ENCODE peak calls at places on chromosomes 4 and X, in nine cellular contexts. One of them, this sample, is unnamed.

GRCh38 chr4:118035309-118035708 is 1.0 kb downstream of the NDST3 start:
- DNase-seq in heart left ventricle: no peak
- DNase-seq in AG04450: no peak
- DNase-seq in spleen: no peak
- DNase-seq in CD4-positive, alpha-beta T cell: no peak
- DNase-seq in tibial artery: no peak
- DNase-seq in IMR-90: no peak
- DNase-seq in PC-3: no peak
- DNase-seq in adrenal gland: no peak
- DNase-seq in this sample: no peak

GRCh38 chr4:11428161-11428700 is 463 bp downstream of the HS3ST1 start:
- DNase-seq in heart left ventricle: no peak
- DNase-seq in AG04450: no peak
- DNase-seq in spleen: peak; percentile 79
- DNase-seq in CD4-positive, alpha-beta T cell: no peak
- DNase-seq in tibial artery: no peak
- DNase-seq in IMR-90: no peak
- DNase-seq in PC-3: no peak
- DNase-seq in adrenal gland: no peak
- DNase-seq in this sample: no peak

GRCh38 chr4:132587626-132588025 is 561.5 kb upstream of the PCDH10 start:
- DNase-seq in heart left ventricle: no peak
- DNase-seq in AG04450: no peak
- DNase-seq in spleen: no peak
- DNase-seq in CD4-positive, alpha-beta T cell: no peak
- DNase-seq in tibial artery: no peak
- DNase-seq in IMR-90: no peak
- DNase-seq in PC-3: peak; percentile 19
- DNase-seq in adrenal gland: no peak
- DNase-seq in this sample: no peak

GRCh38 chr4:1376841-1377605 is 29.2 kb downstream of the NKX1-1 start:
- DNase-seq in heart left ventricle: peak; percentile 21
- DNase-seq in AG04450: no peak
- DNase-seq in spleen: peak; percentile 68
- DNase-seq in CD4-positive, alpha-beta T cell: no peak
- DNase-seq in tibial artery: peak; percentile 61
- DNase-seq in IMR-90: no peak
- DNase-seq in PC-3: no peak
- DNase-seq in adrenal gland: no peak
- DNase-seq in this sample: peak; percentile 84

GRCh38 chrX:138748480-138748879 is 37.0 kb upstream of the FGF13 start:
- DNase-seq in heart left ventricle: no peak
- DNase-seq in AG04450: no peak
- DNase-seq in spleen: no peak
- DNase-seq in CD4-positive, alpha-beta T cell: no peak
- DNase-seq in tibial artery: no peak
- DNase-seq in IMR-90: peak; percentile 6
- DNase-seq in PC-3: peak; percentile 50
- DNase-seq in adrenal gland: no peak
- DNase-seq in this sample: no peak

GRCh38 chr4:177393236-177393635 is 49.0 kb downstream of the AGA start:
- DNase-seq in heart left ventricle: no peak
- DNase-seq in AG04450: no peak
- DNase-seq in spleen: no peak
- DNase-seq in CD4-positive, alpha-beta T cell: no peak
- DNase-seq in tibial artery: no peak
- DNase-seq in IMR-90: no peak
- DNase-seq in PC-3: no peak
- DNase-seq in adrenal gland: no peak
- DNase-seq in this sample: no peak

GRCh38 chr4:124640037-124640730 is 72.3 kb downstream of the ANKRD50 start:
- DNase-seq in heart left ventricle: no peak
- DNase-seq in AG04450: peak; percentile 44
- DNase-seq in spleen: no peak
- DNase-seq in CD4-positive, alpha-beta T cell: no peak
- DNase-seq in tibial artery: no peak
- DNase-seq in IMR-90: peak; percentile 90
- DNase-seq in PC-3: peak; percentile 96
- DNase-seq in adrenal gland: peak; percentile 51
- DNase-seq in this sample: no peak

GRCh38 chr4:73836373-73837269 is at the start of gene CXCL6:
- DNase-seq in heart left ventricle: peak; percentile 34
- DNase-seq in AG04450: no peak
- DNase-seq in spleen: peak; percentile 84
- DNase-seq in CD4-positive, alpha-beta T cell: no peak
- DNase-seq in tibial artery: no peak
- DNase-seq in IMR-90: no peak
- DNase-seq in PC-3: peak; percentile 45
- DNase-seq in adrenal gland: no peak
- DNase-seq in this sample: peak; percentile 13

GRCh38 chr4:140112576-140112975 is 41.4 kb downstream of the MAML3 start:
- DNase-seq in heart left ventricle: no peak
- DNase-seq in AG04450: no peak
- DNase-seq in spleen: no peak
- DNase-seq in CD4-positive, alpha-beta T cell: no peak
- DNase-seq in tibial artery: no peak
- DNase-seq in IMR-90: no peak
- DNase-seq in PC-3: no peak
- DNase-seq in adrenal gland: no peak
- DNase-seq in this sample: no peak

GRCh38 chrX:33205321-33205720 is 6.0 kb downstream of the DMD start:
- DNase-seq in heart left ventricle: no peak
- DNase-seq in AG04450: no peak
- DNase-seq in spleen: no peak
- DNase-seq in CD4-positive, alpha-beta T cell: no peak
- DNase-seq in tibial artery: no peak
- DNase-seq in IMR-90: peak; percentile 5
- DNase-seq in PC-3: no peak
- DNase-seq in adrenal gland: no peak
- DNase-seq in this sample: no peak

GRCh38 chr4:172601195-172601594 is 567.4 kb upstream of the GALNT7 start:
- DNase-seq in heart left ventricle: no peak
- DNase-seq in AG04450: no peak
- DNase-seq in spleen: no peak
- DNase-seq in CD4-positive, alpha-beta T cell: no peak
- DNase-seq in tibial artery: no peak
- DNase-seq in IMR-90: no peak
- DNase-seq in PC-3: peak; percentile 60
- DNase-seq in adrenal gland: no peak
- DNase-seq in this sample: no peak

GRCh38 chr4:69907151-69907550 is 23.7 kb upstream of the CSN1S1 start:
- DNase-seq in heart left ventricle: no peak
- DNase-seq in AG04450: no peak
- DNase-seq in spleen: no peak
- DNase-seq in CD4-positive, alpha-beta T cell: no peak
- DNase-seq in tibial artery: no peak
- DNase-seq in IMR-90: peak; percentile 33
- DNase-seq in PC-3: no peak
- DNase-seq in adrenal gland: no peak
- DNase-seq in this sample: no peak

GRCh38 chr4:143396695-143397094 is 60.0 kb downstream of the GAB1 start:
- DNase-seq in heart left ventricle: no peak
- DNase-seq in AG04450: no peak
- DNase-seq in spleen: no peak
- DNase-seq in CD4-positive, alpha-beta T cell: no peak
- DNase-seq in tibial artery: no peak
- DNase-seq in IMR-90: peak; percentile 40
- DNase-seq in PC-3: peak; percentile 14
- DNase-seq in adrenal gland: no peak
- DNase-seq in this sample: no peak
- TF ChIP-seq CTCF in heart left ventricle: no peak
- TF ChIP-seq CTCF in AG04450: peak; percentile 39
- TF ChIP-seq CTCF in spleen: no peak
- TF ChIP-seq CTCF in CD4-positive, alpha-beta T cell: no peak
- TF ChIP-seq CTCF in tibial artery: no peak
- TF ChIP-seq CTCF in IMR-90: peak; percentile 30
- TF ChIP-seq CTCF in PC-3: peak; percentile 48
- TF ChIP-seq CTCF in adrenal gland: no peak
- TF ChIP-seq CTCF in this sample: peak; percentile 29

GRCh38 chr4:253936-254756 is 51.1 kb downstream of the ZNF732 start:
- DNase-seq in heart left ventricle: no peak
- DNase-seq in AG04450: no peak
- DNase-seq in spleen: no peak
- DNase-seq in CD4-positive, alpha-beta T cell: no peak
- DNase-seq in tibial artery: no peak
- DNase-seq in IMR-90: no peak
- DNase-seq in PC-3: no peak
- DNase-seq in adrenal gland: no peak
- DNase-seq in this sample: no peak

GRCh38 chr4:252065-252601 is 53.1 kb downstream of the ZNF732 start:
- DNase-seq in heart left ventricle: no peak
- DNase-seq in AG04450: no peak
- DNase-seq in spleen: no peak
- DNase-seq in CD4-positive, alpha-beta T cell: no peak
- DNase-seq in tibial artery: no peak
- DNase-seq in IMR-90: no peak
- DNase-seq in PC-3: no peak
- DNase-seq in adrenal gland: no peak
- DNase-seq in this sample: no peak

DNA sequence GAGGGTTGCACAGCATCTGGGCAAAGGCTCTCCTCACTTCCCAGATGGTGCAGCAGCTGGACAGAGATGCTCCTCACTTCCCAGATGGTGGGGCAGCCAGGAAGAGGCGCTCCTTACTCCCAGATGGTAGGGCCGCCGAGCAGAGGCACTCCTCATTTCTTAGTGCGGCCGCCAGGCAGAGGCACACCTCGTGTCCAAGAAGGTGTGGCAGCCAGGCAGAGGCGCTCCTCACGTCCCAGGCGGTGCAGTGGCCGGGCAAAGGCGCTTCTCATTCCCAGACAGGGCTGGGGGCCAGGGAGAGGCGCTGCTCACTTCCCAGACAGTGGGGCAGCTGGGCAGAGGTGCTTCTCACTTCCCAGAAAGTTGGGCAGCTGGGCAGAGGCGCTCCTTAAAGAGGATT is 48.8 kb downstream of the ZNF732 start:
- DNase-seq in heart left ventricle: no peak
- DNase-seq in AG04450: no peak
- DNase-seq in spleen: no peak
- DNase-seq in CD4-positive, alpha-beta T cell: no peak
- DNase-seq in tibial artery: no peak
- DNase-seq in IMR-90: no peak
- DNase-seq in PC-3: no peak
- DNase-seq in adrenal gland: no peak
- DNase-seq in this sample: no peak
- H3K9me3 ChIP-seq in heart left ventricle: peaks cover 100% of the 10 kb centered on the region
- H3K9me3 ChIP-seq in AG04450: peaks cover 31% of the 10 kb centered on the region
- H3K9me3 ChIP-seq in spleen: peaks cover 39% of the 10 kb centered on the region
- H3K9me3 ChIP-seq in CD4-positive, alpha-beta T cell: peaks cover 84% of the 10 kb centered on the region
- H3K9me3 ChIP-seq in tibial artery: peaks cover 98% of the 10 kb centered on the region
- H3K9me3 ChIP-seq in IMR-90: peaks cover 32% of the 10 kb centered on the region
- H3K9me3 ChIP-seq in PC-3: peaks cover 44% of the 10 kb centered on the region
- H3K9me3 ChIP-seq in adrenal gland: peaks cover 16% of the 10 kb centered on the region
- H3K9me3 ChIP-seq in this sample: peaks cover 58% of the 10 kb centered on the region

DNA sequence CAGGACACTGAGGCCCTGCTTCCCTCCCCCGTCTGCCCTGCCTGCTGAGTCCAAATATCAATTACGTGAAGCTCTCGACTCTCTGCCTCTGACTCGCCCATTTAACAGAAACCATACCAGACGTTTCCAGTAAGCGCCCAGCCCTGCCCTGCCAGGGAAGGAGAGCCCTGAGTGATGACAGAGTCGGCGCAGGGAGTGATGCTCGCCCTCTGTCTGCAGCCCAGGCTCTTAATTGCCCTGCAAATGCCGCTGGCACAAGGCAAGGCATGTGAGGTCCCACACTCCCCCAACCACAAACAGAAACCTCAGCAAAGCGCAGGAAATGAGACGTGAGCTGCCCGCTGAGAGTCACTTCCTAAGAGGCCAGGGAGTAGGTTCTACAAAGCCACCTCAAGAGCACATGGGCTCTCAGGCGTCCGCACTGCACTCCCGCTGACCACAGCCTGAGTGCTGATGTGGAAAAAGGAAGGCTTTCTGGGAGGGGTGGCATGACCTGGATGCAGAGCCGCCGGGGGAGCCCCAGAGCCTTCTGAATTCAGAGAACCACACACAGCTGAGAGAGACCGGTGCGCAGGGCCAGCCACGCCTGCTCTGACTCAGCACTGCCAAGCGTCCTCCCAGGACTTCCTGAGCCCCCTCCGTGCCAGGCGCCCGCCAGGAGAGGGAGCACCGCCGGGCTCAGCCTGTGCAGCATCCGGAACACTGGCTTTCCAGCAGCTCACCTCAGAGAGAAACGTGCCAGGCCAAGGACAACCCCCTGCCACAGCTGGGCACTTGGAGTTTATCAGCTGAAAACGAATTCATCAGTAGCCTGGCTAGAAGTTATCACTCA is 5.3 kb downstream of the ZFYVE28 start:
- DNase-seq in heart left ventricle: peak; percentile 88
- DNase-seq in AG04450: peak; percentile 33
- DNase-seq in spleen: peak; percentile 93
- DNase-seq in CD4-positive, alpha-beta T cell: peak; percentile 81
- DNase-seq in tibial artery: peak; percentile 90
- DNase-seq in IMR-90: peak; percentile 85
- DNase-seq in PC-3: peak; percentile 88
- DNase-seq in adrenal gland: peak; percentile 94
- DNase-seq in this sample: no peak
- TF ChIP-seq CTCF in heart left ventricle: peak; percentile 46
- TF ChIP-seq CTCF in AG04450: peak; percentile 56
- TF ChIP-seq CTCF in spleen: peak; percentile 12
- TF ChIP-seq CTCF in CD4-positive, alpha-beta T cell: no peak
- TF ChIP-seq CTCF in tibial artery: peak; percentile 45
- TF ChIP-seq CTCF in IMR-90: peak; percentile 62
- TF ChIP-seq CTCF in PC-3: peak; percentile 50
- TF ChIP-seq CTCF in adrenal gland: peak; percentile 51
- TF ChIP-seq CTCF in this sample: peak; percentile 41

GRCh38 chrX:151765026-151765425 is 30.5 kb downstream of the CNGA2 start:
- DNase-seq in heart left ventricle: no peak
- DNase-seq in AG04450: no peak
- DNase-seq in spleen: no peak
- DNase-seq in CD4-positive, alpha-beta T cell: no peak
- DNase-seq in tibial artery: no peak
- DNase-seq in IMR-90: no peak
- DNase-seq in PC-3: no peak
- DNase-seq in adrenal gland: no peak
- DNase-seq in this sample: no peak

GRCh38 chrX:151759041-151759440 is 24.5 kb downstream of the CNGA2 start:
- DNase-seq in heart left ventricle: no peak
- DNase-seq in AG04450: no peak
- DNase-seq in spleen: no peak
- DNase-seq in CD4-positive, alpha-beta T cell: no peak
- DNase-seq in tibial artery: no peak
- DNase-seq in IMR-90: no peak
- DNase-seq in PC-3: no peak
- DNase-seq in adrenal gland: no peak
- DNase-seq in this sample: no peak

GRCh38 chrX:151763711-151764110 is 29.2 kb downstream of the CNGA2 start:
- DNase-seq in heart left ventricle: no peak
- DNase-seq in AG04450: no peak
- DNase-seq in spleen: no peak
- DNase-seq in CD4-positive, alpha-beta T cell: no peak
- DNase-seq in tibial artery: no peak
- DNase-seq in IMR-90: no peak
- DNase-seq in PC-3: no peak
- DNase-seq in adrenal gland: no peak
- DNase-seq in this sample: no peak

DNA sequence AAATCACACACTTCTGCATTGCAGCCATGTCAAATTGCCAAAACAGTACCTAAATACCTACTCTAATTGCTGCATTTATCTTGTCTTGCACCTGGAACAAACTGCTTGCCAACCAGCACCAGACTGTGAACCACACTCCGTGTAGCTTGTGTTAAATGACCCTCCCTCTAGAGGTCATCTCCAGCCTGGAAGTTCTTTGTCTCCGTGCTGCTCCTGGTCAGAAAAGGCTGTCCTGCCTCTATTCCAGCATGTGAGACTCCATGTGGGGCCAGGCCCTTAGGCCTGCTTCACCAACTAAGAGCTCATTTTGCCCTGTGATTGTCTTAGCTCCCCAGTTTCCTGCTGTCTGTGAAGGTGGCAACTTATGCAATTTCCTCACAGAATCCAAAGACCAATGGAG is 28.3 kb downstream of the CNGA2 start:
- DNase-seq in heart left ventricle: no peak
- DNase-seq in AG04450: no peak
- DNase-seq in spleen: no peak
- DNase-seq in CD4-positive, alpha-beta T cell: no peak
- DNase-seq in tibial artery: no peak
- DNase-seq in IMR-90: no peak
- DNase-seq in PC-3: no peak
- DNase-seq in adrenal gland: no peak
- DNase-seq in this sample: peak; percentile 29
- H3K9me3 ChIP-seq in heart left ventricle: no peaks in the 10 kb centered on the region
- H3K9me3 ChIP-seq in AG04450: no peaks in the 10 kb centered on the region
- H3K9me3 ChIP-seq in spleen: no peaks in the 10 kb centered on the region
- H3K9me3 ChIP-seq in CD4-positive, alpha-beta T cell: no peaks in the 10 kb centered on the region
- H3K9me3 ChIP-seq in tibial artery: no peaks in the 10 kb centered on the region
- H3K9me3 ChIP-seq in IMR-90: peaks cover 2% of the 10 kb centered on the region
- H3K9me3 ChIP-seq in PC-3: no peaks in the 10 kb centered on the region
- H3K9me3 ChIP-seq in adrenal gland: no peaks in the 10 kb centered on the region
- H3K9me3 ChIP-seq in this sample: no peaks in the 10 kb centered on the region

This sample was measured in WERI-Rb-1.